ENCODE peak calls at places on chromosomes 13 and 19, in eight cellular contexts. M is astrocyte of the cerebellum; W is right lobe of liver; G is lower leg skin; N is effector CD4-positive, alpha-beta T cell; E is H54; Z is T-helper 1 cell; X is NCI-H446 treated with DMSO at 0.1 percent for 48 hours. Q is an unnamed sample.

GRCh38 chr13:45731455-45731854 is 29.3 kb downstream of the CBY2 start:
- DNase-seq in M (no peak), W (no peak), G (no peak), N (no peak), E (no peak), Z (no peak), X (no peak), Q (no peak)

GRCh38 chr13:65783383-65783782 is 1446.8 kb downstream of the PCDH9 start:
- DNase-seq in M (no peak), W (no peak), G (no peak), N (no peak), E (no peak), Z (no peak), X (no peak), Q (no peak)

GRCh38 chr13:103078145-103078544 is 11.9 kb upstream of the SLC10A2 start:
- DNase-seq in M (no peak), W (no peak), G (no peak), N (no peak), E (no peak), Z (no peak), X (no peak), Q (no peak)

GRCh38 chr19:41621654-41622053 is 5.2 kb downstream of the CEACAM4 start:
- DNase-seq in M (no peak), W (no peak), G (peak), N (no peak), E (no peak), Z (no peak), X (no peak), Q (no peak)

GRCh38 chr13:59318320-59318930 is 845.3 kb downstream of the DIAPH3 start:
- DNase-seq in M (peak), W (peak), G (peak), N (peak), E (peak), Z (no peak), X (no peak), Q (peak)

GRCh38 chr19:16180611-16181010 is 4.6 kb upstream of the FAM32A start:
- DNase-seq in M (no peak), W (no peak), G (no peak), N (no peak), E (no peak), Z (no peak), X (no peak), Q (no peak)

GRCh38 chr13:113371061-113371460 is 7.1 kb upstream of the GRTP1 start:
- DNase-seq in M (no peak), W (peak), G (no peak), N (no peak), E (no peak), Z (no peak), X (no peak), Q (no peak)

GRCh38 chr13:46595918-46596315 is 42.9 kb downstream of the LRCH1 start:
- DNase-seq in M (no peak), W (no peak), G (no peak), N (no peak), E (no peak), Z (no peak), X (no peak), Q (no peak)

GRCh38 chr19:5128932-5129389 is 160.0 kb downstream of the KDM4B start:
- DNase-seq in M (no peak), W (no peak), G (no peak), N (no peak), E (no peak), Z (no peak), X (no peak), Q (no peak)

GRCh38 chr13:80630685-80631121 is 289.8 kb upstream of the SPRY2 start:
- DNase-seq in M (peak), W (no peak), G (peak), N (no peak), E (no peak), Z (no peak), X (no peak), Q (no peak)

GRCh38 chr19:13117772-13118423 is at the start of gene NACC1:
- DNase-seq in M (peak), W (peak), G (peak), N (peak), E (peak), Z (peak), X (peak), Q (peak)

GRCh38 chr13:110890279-110891150 is 24.4 kb downstream of the ANKRD10 start:
- DNase-seq in M (no peak), W (no peak), G (no peak), N (no peak), E (no peak), Z (no peak), X (no peak), Q (no peak)

GRCh38 chr13:59478908-59479307 is 684.8 kb downstream of the DIAPH3 start:
- DNase-seq in M (no peak), W (no peak), G (no peak), N (no peak), E (no peak), Z (no peak), X (no peak), Q (no peak)

GRCh38 chr13:99382428-99383133 is 75.4 kb upstream of the GPR183 start:
- DNase-seq in M (no peak), W (no peak), G (peak), N (no peak), E (no peak), Z (no peak), X (no peak), Q (no peak)

GRCh38 chr13:58680115-58680514 is 1048.6 kb downstream of the PCDH17 start:
- DNase-seq in M (no peak), W (no peak), G (no peak), N (no peak), E (no peak), Z (no peak), X (no peak), Q (no peak)

GRCh38 chr13:40433577-40433976 is 232.9 kb downstream of the FOXO1 start:
- DNase-seq in M (no peak), W (no peak), G (no peak), N (peak), E (no peak), Z (peak), X (no peak), Q (no peak)

GRCh38 chr19:31139871-31140505 is 209.2 kb downstream of the TSHZ3 start:
- DNase-seq in M (no peak), W (no peak), G (no peak), N (no peak), E (peak), Z (no peak), X (no peak), Q (no peak)

GRCh38 chr13:32265726-32266125 is 49.4 kb downstream of the ZAR1L start:
- DNase-seq in M (no peak), W (no peak), G (no peak), N (no peak), E (no peak), Z (no peak), X (no peak), Q (no peak)

GRCh38 chr19:32296694-32297093 is 48.7 kb upstream of the ZNF507 start:
- DNase-seq in M (no peak), W (no peak), G (no peak), N (no peak), E (no peak), Z (no peak), X (no peak), Q (no peak)

GRCh38 chr13:40164137-40164536 is 502.3 kb downstream of the FOXO1 start:
- DNase-seq in M (no peak), W (no peak), G (no peak), N (no peak), E (peak), Z (no peak), X (no peak), Q (no peak)

GRCh38 chr13:98443329-98443728 is 133.6 kb downstream of the STK24 start:
- DNase-seq in M (no peak), W (no peak), G (no peak), N (no peak), E (peak), Z (no peak), X (no peak), Q (no peak)

Q was measured in GM10248.